ENCODE peak calls at places on chromosomes 5 and 9, in five cellular contexts. One of them, this sample, is unnamed.

GRCh38 chr5:169450464-169450863 is 133.1 kb upstream of the SPDL1 start:
- DNase-seq in IMR-90: no peak
- DNase-seq in neural progenitor cell: no peak
- DNase-seq in GM23248: peak; percentile 79
- DNase-seq in neuronal stem cell: no peak
- DNase-seq in this sample: no peak

GRCh38 chr5:116320486-116320885 is 235.7 kb downstream of the COMMD10 start:
- DNase-seq in IMR-90: peak; percentile 46
- DNase-seq in neural progenitor cell: no peak
- DNase-seq in GM23248: no peak
- DNase-seq in neuronal stem cell: no peak
- DNase-seq in this sample: no peak

GRCh38 chr5:154541553-154541952 is 63.5 kb upstream of the HAND1 start:
- DNase-seq in neural progenitor cell: no peak
- DNase-seq in GM23248: no peak
- DNase-seq in neuronal stem cell: no peak
- DNase-seq in IMR-90: no peak
- DNase-seq in this sample: peak; percentile 43

GRCh38 chr5:10162468-10162867 is 87.2 kb downstream of the ATPSCKMT start:
- DNase-seq in neural progenitor cell: peak; percentile 13
- DNase-seq in GM23248: no peak
- DNase-seq in neuronal stem cell: no peak
- DNase-seq in IMR-90: no peak
- DNase-seq in this sample: no peak

GRCh38 chr9:38127271-38127839 is 58.3 kb upstream of the SHB start:
- DNase-seq in GM23248: peak; percentile 25
- DNase-seq in neuronal stem cell: no peak
- DNase-seq in neural progenitor cell: no peak
- DNase-seq in IMR-90: peak; percentile 29
- DNase-seq in this sample: no peak

GRCh38 chr5:71836084-71836483 is 117.0 kb downstream of the CARTPT start:
- DNase-seq in neural progenitor cell: no peak
- DNase-seq in neuronal stem cell: no peak
- DNase-seq in IMR-90: peak; percentile 25
- DNase-seq in GM23248: peak; percentile 50
- DNase-seq in this sample: no peak

GRCh38 chr5:57780306-57780958 is 297.8 kb upstream of the ACTBL2 start:
- DNase-seq in GM23248: no peak
- DNase-seq in neural progenitor cell: no peak
- DNase-seq in neuronal stem cell: no peak
- DNase-seq in IMR-90: peak; percentile 20
- DNase-seq in this sample: no peak

GRCh38 chr5:52799358-52799982 is 11.8 kb downstream of the ITGA1 start:
- DNase-seq in neuronal stem cell: peak; percentile 67
- DNase-seq in GM23248: peak; percentile 92
- DNase-seq in neural progenitor cell: peak; percentile 82
- DNase-seq in IMR-90: peak; percentile 79
- DNase-seq in this sample: no peak

GRCh38 chr5:55694152-55694830 is 17.8 kb downstream of the SLC38A9 start:
- DNase-seq in GM23248: peak; percentile 48
- DNase-seq in neural progenitor cell: peak; percentile 42
- DNase-seq in IMR-90: peak; percentile 43
- DNase-seq in neuronal stem cell: peak; percentile 21
- DNase-seq in this sample: peak; percentile 54

GRCh38 chr5:32059779-32060178 is 114.3 kb downstream of the GOLPH3 start:
- DNase-seq in neuronal stem cell: no peak
- DNase-seq in neural progenitor cell: no peak
- DNase-seq in GM23248: no peak
- DNase-seq in IMR-90: no peak
- DNase-seq in this sample: no peak

GRCh38 chr5:53361708-53362107 is 118.7 kb upstream of the FST start:
- DNase-seq in neuronal stem cell: no peak
- DNase-seq in IMR-90: no peak
- DNase-seq in GM23248: no peak
- DNase-seq in neural progenitor cell: no peak
- DNase-seq in this sample: no peak

GRCh38 chr5:42768106-42768504 is 11.5 kb downstream of the CCDC152 start:
- DNase-seq in neural progenitor cell: no peak
- DNase-seq in GM23248: no peak
- DNase-seq in IMR-90: no peak
- DNase-seq in neuronal stem cell: no peak
- DNase-seq in this sample: no peak

GRCh38 chr5:151345808-151346478 is 1.4 kb downstream of the SLC36A2 start:
- DNase-seq in GM23248: peak; percentile 68
- DNase-seq in neuronal stem cell: no peak
- DNase-seq in IMR-90: peak; percentile 28
- DNase-seq in neural progenitor cell: no peak
- DNase-seq in this sample: no peak

GRCh38 chr9:80076105-80076504 is 504.3 kb downstream of the TLE4 start:
- DNase-seq in IMR-90: no peak
- DNase-seq in neuronal stem cell: no peak
- DNase-seq in GM23248: no peak
- DNase-seq in neural progenitor cell: no peak
- DNase-seq in this sample: no peak

GRCh38 chr9:78121488-78121887 is 89.9 kb upstream of the GNAQ start:
- DNase-seq in neuronal stem cell: peak; percentile 58
- DNase-seq in IMR-90: peak; percentile 58
- DNase-seq in GM23248: peak; percentile 63
- DNase-seq in neural progenitor cell: peak; percentile 72
- DNase-seq in this sample: peak; percentile 36

GRCh38 chr5:3179220-3179619 is 416.4 kb upstream of the IRX1 start:
- DNase-seq in neural progenitor cell: peak; percentile 33
- DNase-seq in IMR-90: no peak
- DNase-seq in neuronal stem cell: no peak
- DNase-seq in GM23248: no peak
- DNase-seq in this sample: no peak

GRCh38 chr5:94969174-94969573 is 315.7 kb downstream of the MCTP1 start:
- DNase-seq in IMR-90: peak; percentile 18
- DNase-seq in GM23248: peak; percentile 36
- DNase-seq in neuronal stem cell: no peak
- DNase-seq in neural progenitor cell: peak; percentile 29
- DNase-seq in this sample: peak; percentile 5

GRCh38 chr9:121242219-121242954 is 25.6 kb upstream of the GSN start:
- DNase-seq in IMR-90: peak; percentile 73
- DNase-seq in neural progenitor cell: no peak
- DNase-seq in GM23248: peak; percentile 90
- DNase-seq in neuronal stem cell: no peak
- DNase-seq in this sample: no peak

GRCh38 chr9:78214492-78214891 is 21.4 kb upstream of the CEP78 start:
- DNase-seq in neural progenitor cell: no peak
- DNase-seq in IMR-90: no peak
- DNase-seq in neuronal stem cell: no peak
- DNase-seq in GM23248: no peak
- DNase-seq in this sample: no peak

GRCh38 chr5:170791325-170791954 is 7.9 kb downstream of the GABRP start:
- DNase-seq in neural progenitor cell: peak; percentile 84
- DNase-seq in neuronal stem cell: peak; percentile 48
- DNase-seq in IMR-90: peak; percentile 56
- DNase-seq in GM23248: peak; percentile 71
- DNase-seq in this sample: peak; percentile 22

GRCh38 chr5:58969795-58970194 is 386.9 kb downstream of the RAB3C start:
- DNase-seq in neural progenitor cell: no peak
- DNase-seq in neuronal stem cell: no peak
- DNase-seq in GM23248: no peak
- DNase-seq in IMR-90: no peak
- DNase-seq in this sample: no peak

GRCh38 chr9:126862461-126862830 is 2.0 kb downstream of the ZBTB34 start:
- DNase-seq in neural progenitor cell: no peak
- DNase-seq in neuronal stem cell: no peak
- DNase-seq in GM23248: peak; percentile 30
- DNase-seq in IMR-90: no peak
- DNase-seq in this sample: peak; percentile 28

GRCh38 chr5:374631-375335 is 53.3 kb downstream of the AHRR start:
- DNase-seq in neuronal stem cell: no peak
- DNase-seq in GM23248: no peak
- DNase-seq in IMR-90: no peak
- DNase-seq in neural progenitor cell: no peak
- DNase-seq in this sample: no peak

GRCh38 chr5:152619756-152620155 is 214.7 kb upstream of the NMUR2 start:
- DNase-seq in GM23248: no peak
- DNase-seq in neural progenitor cell: no peak
- DNase-seq in IMR-90: no peak
- DNase-seq in neuronal stem cell: no peak
- DNase-seq in this sample: no peak

GRCh38 chr5:152623951-152624350 is 218.9 kb upstream of the NMUR2 start:
- DNase-seq in neural progenitor cell: no peak
- DNase-seq in IMR-90: no peak
- DNase-seq in neuronal stem cell: no peak
- DNase-seq in GM23248: no peak
- DNase-seq in this sample: no peak

GRCh38 chr5:152625696-152626095 is 220.6 kb upstream of the NMUR2 start:
- DNase-seq in neural progenitor cell: no peak
- DNase-seq in neuronal stem cell: no peak
- DNase-seq in GM23248: no peak
- DNase-seq in IMR-90: no peak
- DNase-seq in this sample: no peak

DNA sequence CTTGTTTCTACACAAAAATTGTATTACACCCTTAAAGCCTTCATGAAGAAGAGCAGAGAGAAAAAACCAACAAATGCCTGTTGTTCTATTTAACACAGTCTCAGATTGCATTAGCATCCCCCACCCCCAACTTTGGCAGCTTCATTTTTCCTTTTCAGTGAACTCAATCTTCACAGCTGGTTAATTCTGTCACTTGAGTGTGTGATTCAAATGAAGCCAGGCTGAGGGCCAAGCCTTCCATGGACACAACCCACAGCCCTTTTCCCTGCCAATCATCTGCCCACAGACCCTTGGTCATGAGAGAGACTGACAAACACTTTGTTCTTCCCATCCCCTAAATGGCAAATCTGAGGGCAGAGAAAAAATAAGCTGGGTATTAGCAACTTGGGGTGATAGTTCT is 217.5 kb upstream of the NMUR2 start:
- DNase-seq in neural progenitor cell: no peak
- DNase-seq in IMR-90: no peak
- DNase-seq in GM23248: no peak
- DNase-seq in neuronal stem cell: no peak
- DNase-seq in this sample: no peak
- H3K4me2 ChIP-seq in neural progenitor cell: peak overlapping the region; percentile 44
- H3K4me2 ChIP-seq in IMR-90: no peak overlapping the region
- H3K4me2 ChIP-seq in GM23248: no peak overlapping the region
- H3K4me2 ChIP-seq in neuronal stem cell: no peak overlapping the region
- H3K4me2 ChIP-seq in this sample: no peak overlapping the region

GRCh38 chr9:132046456-132046855 is 33.2 kb downstream of the MED27 start:
- DNase-seq in IMR-90: peak; percentile 31
- DNase-seq in neuronal stem cell: no peak
- DNase-seq in neural progenitor cell: no peak
- DNase-seq in GM23248: peak; percentile 26
- DNase-seq in this sample: no peak
- H3K4me1 ChIP-seq in IMR-90: peaks cover 15% of the 10 kb centered on the region
- H3K4me1 ChIP-seq in neuronal stem cell: no peaks in the 10 kb centered on the region
- H3K4me1 ChIP-seq in neural progenitor cell: no peaks in the 10 kb centered on the region
- H3K4me1 ChIP-seq in GM23248: peaks cover 33% of the 10 kb centered on the region
- H3K4me1 ChIP-seq in this sample: no peaks in the 10 kb centered on the region

GRCh38 chr9:107969727-107970126 is 480.2 kb upstream of the KLF4 start:
- DNase-seq in neuronal stem cell: no peak
- DNase-seq in neural progenitor cell: no peak
- DNase-seq in GM23248: no peak
- DNase-seq in IMR-90: no peak
- DNase-seq in this sample: no peak
- H3K4me2 ChIP-seq in neuronal stem cell: no peak overlapping the region
- H3K4me2 ChIP-seq in neural progenitor cell: no peak overlapping the region
- H3K4me2 ChIP-seq in GM23248: no peak overlapping the region
- H3K4me2 ChIP-seq in IMR-90: no peak overlapping the region
- H3K4me2 ChIP-seq in this sample: no peak overlapping the region

GRCh38 chr5:111243353-111243752 is 19.2 kb downstream of the CAMK4 start:
- DNase-seq in neuronal stem cell: no peak
- DNase-seq in IMR-90: no peak
- DNase-seq in neural progenitor cell: no peak
- DNase-seq in GM23248: no peak
- DNase-seq in this sample: no peak
- H3K4me1 ChIP-seq in neuronal stem cell: no peaks in the 10 kb centered on the region
- H3K4me1 ChIP-seq in IMR-90: no peaks in the 10 kb centered on the region
- H3K4me1 ChIP-seq in neural progenitor cell: no peaks in the 10 kb centered on the region
- H3K4me1 ChIP-seq in GM23248: no peaks in the 10 kb centered on the region
- H3K4me1 ChIP-seq in this sample: no peaks in the 10 kb centered on the region

GRCh38 chr9:127926961-127927456 is 3.6 kb downstream of the PIP5KL1 start:
- DNase-seq in neural progenitor cell: no peak
- DNase-seq in GM23248: peak; percentile 49
- DNase-seq in neuronal stem cell: no peak
- DNase-seq in IMR-90: no peak
- DNase-seq in this sample: no peak

GRCh38 chr9:127928232-127929043 is 2.1 kb downstream of the PIP5KL1 start:
- DNase-seq in neural progenitor cell: no peak
- DNase-seq in GM23248: peak; percentile 33
- DNase-seq in IMR-90: no peak
- DNase-seq in neuronal stem cell: no peak
- DNase-seq in this sample: no peak

GRCh38 chr9:127925959-127926949 is 4.3 kb downstream of the PIP5KL1 start:
- DNase-seq in IMR-90: no peak
- DNase-seq in neural progenitor cell: no peak
- DNase-seq in neuronal stem cell: no peak
- DNase-seq in GM23248: no peak
- DNase-seq in this sample: no peak

GRCh38 chr9:127929044-127929979 is 1.3 kb downstream of the PIP5KL1 start:
- DNase-seq in neural progenitor cell: no peak
- DNase-seq in IMR-90: no peak
- DNase-seq in neuronal stem cell: no peak
- DNase-seq in GM23248: no peak
- DNase-seq in this sample: no peak

DNA sequence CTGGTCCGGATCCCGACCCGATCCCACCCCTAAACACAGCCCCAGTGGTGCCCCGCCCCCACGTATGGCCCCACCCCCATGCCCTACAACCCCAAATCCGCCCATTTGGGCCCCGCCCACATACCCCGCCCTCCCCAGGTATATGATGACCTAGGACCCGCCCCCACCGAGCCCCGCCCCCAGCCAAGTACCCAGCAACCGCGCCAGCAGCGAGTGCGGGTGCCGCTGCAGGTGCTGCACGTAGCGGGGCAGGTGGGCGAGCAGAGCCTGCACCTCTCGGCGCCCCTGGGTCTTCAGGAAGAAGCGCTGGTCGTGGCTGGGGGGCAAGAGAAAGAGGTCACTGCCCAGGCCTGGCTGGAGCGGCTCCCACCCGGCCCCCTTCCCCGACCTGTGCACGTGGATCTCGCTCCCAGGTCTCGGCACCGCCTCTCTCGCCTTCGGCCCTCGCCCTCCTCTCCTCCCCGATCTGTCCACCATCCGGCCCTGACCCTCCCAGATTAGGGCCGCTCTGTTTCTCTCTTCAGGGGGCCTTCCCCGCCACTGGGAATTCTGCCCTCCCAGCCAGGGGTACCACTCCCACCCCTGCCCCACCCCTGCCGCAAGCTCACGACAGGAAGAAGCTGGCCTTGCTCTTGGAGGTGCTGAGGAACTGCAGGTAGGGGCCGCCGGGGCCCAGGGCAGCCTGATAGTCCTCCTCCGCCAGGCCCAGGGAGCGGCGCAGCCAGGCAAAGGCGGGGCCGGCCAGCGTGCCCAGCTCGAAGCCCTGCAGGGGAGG is 2.9 kb downstream of the PIP5KL1 start:
- DNase-seq in IMR-90: no peak
- DNase-seq in neuronal stem cell: no peak
- DNase-seq in GM23248: peak; percentile 55
- DNase-seq in neural progenitor cell: peak; percentile 86
- DNase-seq in this sample: peak; percentile 72
- H3K4me2 ChIP-seq in IMR-90: no peak overlapping the region
- H3K4me2 ChIP-seq in neuronal stem cell: peak overlapping the region; percentile 88
- H3K4me2 ChIP-seq in GM23248: peak overlapping the region; percentile 41
- H3K4me2 ChIP-seq in neural progenitor cell: peak overlapping the region; percentile 96
- H3K4me2 ChIP-seq in this sample: peak overlapping the region; percentile 71